ENCODE peak calls at places on chromosomes 5 and 9, in ten cellular contexts. V, D, Z, B, X, O, Y, W, Q and L are unnamed samples.

GRCh38 chr9:18721267-18722079 is 247.5 kb downstream of the ADAMTSL1 start:
- DNase-seq in V (no peak), D (no peak), Z (no peak), B (no peak), X (no peak), O (no peak), Y (no peak), W (no peak), Q (peak), L (no peak)

GRCh38 chr9:119078015-119078414 is 291.2 kb downstream of the BRINP1 start:
- DNase-seq in V (no peak), D (no peak), Z (no peak), B (no peak), X (no peak), O (no peak), Y (no peak), W (no peak), Q (no peak), L (no peak)

GRCh38 chr5:167816864-167817263 is 474.6 kb upstream of the WWC1 start:
- DNase-seq in V (no peak), D (no peak), Z (no peak), B (no peak), X (no peak), O (no peak), Y (no peak), W (no peak), Q (no peak), L (no peak)

GRCh38 chr5:113027431-113027830 is 50.8 kb downstream of the DCP2 start:
- DNase-seq in V (no peak), D (no peak), Z (no peak), B (no peak), X (no peak), O (no peak), Y (no peak), W (no peak), Q (no peak), L (no peak)

GRCh38 chr9:89351584-89351983 is 33.3 kb downstream of the SECISBP2 start:
- DNase-seq in V (no peak), D (no peak), Z (no peak), B (no peak), X (no peak), O (no peak), Y (no peak), W (no peak), Q (no peak), L (no peak)

GRCh38 chr5:76358-77169 is 15.4 kb upstream of the PLEKHG4B start:
- DNase-seq in V (no peak), D (no peak), Z (no peak), B (no peak), X (no peak), O (no peak), Y (no peak), W (no peak), Q (no peak), L (no peak)

GRCh38 chr5:58771750-58772149 is 188.9 kb downstream of the RAB3C start:
- DNase-seq in V (no peak), D (no peak), Z (no peak), B (no peak), X (no peak), O (no peak), Y (no peak), W (no peak), Q (no peak), L (no peak)

GRCh38 chr9:114666841-114667240 is 9.2 kb upstream of the TEX53 start:
- DNase-seq in V (no peak), D (no peak), Z (no peak), B (no peak), X (no peak), O (no peak), Y (no peak), W (no peak), Q (no peak), L (no peak)

GRCh38 chr9:124344291-124345050 is 70.8 kb downstream of the PSMB7 start:
- DNase-seq in V (no peak), D (no peak), Z (no peak), B (no peak), X (no peak), O (no peak), Y (no peak), W (no peak), Q (no peak), L (no peak)

GRCh38 chr5:68222310-68222709 is 6.8 kb downstream of the PIK3R1 start:
- DNase-seq in V (no peak), D (no peak), Z (no peak), B (no peak), X (no peak), O (no peak), Y (no peak), W (no peak), Q (no peak), L (no peak)

GRCh38 chr5:119309290-119309818 is 46.5 kb upstream of the TNFAIP8 start:
- DNase-seq in V (no peak), D (no peak), Z (no peak), B (no peak), X (no peak), O (no peak), Y (no peak), W (no peak), Q (no peak), L (no peak)

GRCh38 chr9:122988919-122989614 is 44.4 kb upstream of the GPR21 start:
- DNase-seq in V (peak), D (no peak), Z (no peak), B (no peak), X (no peak), O (no peak), Y (no peak), W (no peak), Q (no peak), L (no peak)

GRCh38 chr9:959105-959504 is 17.4 kb upstream of the DMRT3 start:
- DNase-seq in V (no peak), D (no peak), Z (no peak), B (no peak), X (no peak), O (no peak), Y (no peak), W (no peak), Q (no peak), L (no peak)

GRCh38 chr9:98085955-98086354 is 29.4 kb downstream of the NANS start:
- DNase-seq in V (no peak), D (no peak), Z (peak), B (no peak), X (no peak), O (no peak), Y (peak), W (no peak), Q (no peak), L (peak)

GRCh38 chr5:57303985-57304384 is 130.1 kb downstream of the GPBP1 start:
- DNase-seq in V (no peak), D (no peak), Z (no peak), B (no peak), X (no peak), O (no peak), Y (peak), W (no peak), Q (no peak), L (peak)

GRCh38 chr5:57299945-57300344 is 126.1 kb downstream of the GPBP1 start:
- DNase-seq in V (no peak), D (no peak), Z (peak), B (no peak), X (no peak), O (no peak), Y (no peak), W (no peak), Q (no peak), L (no peak)

GRCh38 chr5:57304931-57305330 is 131.1 kb downstream of the GPBP1 start:
- DNase-seq in V (no peak), D (no peak), Z (no peak), B (no peak), X (no peak), O (no peak), Y (no peak), W (no peak), Q (no peak), L (no peak)

GRCh38 chr5:57302643-57303042 is 128.8 kb downstream of the GPBP1 start:
- DNase-seq in V (peak), D (no peak), Z (no peak), B (no peak), X (no peak), O (peak), Y (no peak), W (peak), Q (peak), L (no peak)

DNA sequence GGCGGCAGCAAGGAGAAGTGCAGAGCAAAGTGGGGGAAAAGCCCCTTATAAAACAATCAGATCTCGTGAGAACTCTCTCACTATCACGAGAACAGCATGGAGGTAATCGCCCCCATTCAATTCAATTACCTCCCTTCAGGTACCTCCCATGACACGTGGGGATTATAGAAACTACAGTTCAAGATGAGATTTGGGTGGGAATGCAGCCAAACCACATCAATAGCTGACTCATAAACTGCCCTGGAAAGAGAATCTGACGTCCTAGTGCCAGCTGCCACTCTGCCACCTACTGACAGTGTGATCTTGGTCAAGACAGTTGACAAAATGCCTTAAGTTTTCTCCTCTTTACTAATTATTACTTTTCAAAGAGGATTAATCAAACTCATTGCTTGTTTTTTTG is 128.3 kb downstream of the GPBP1 start:
- DNase-seq in V (peak), D (no peak), Z (peak), B (peak), X (no peak), O (no peak), Y (no peak), W (no peak), Q (no peak), L (no peak)
- TF ChIP-seq CTCF in V (no peak), D (no peak), Z (peak), B (no peak), X (peak), O (no peak), Y (no peak), W (no peak), Q (no peak), L (no peak)

GRCh38 chr5:7850241-7850532 is 746 bp downstream of the CFAP90 start:
- DNase-seq in V (no peak), D (no peak), Z (no peak), B (peak), X (no peak), O (no peak), Y (no peak), W (no peak), Q (no peak), L (no peak)
- H3K4me3 ChIP-seq in V (peak), D (peak), Z (no peak), B (peak), X (no peak), O (peak), Y (peak), W (peak), Q (peak), L (peak)

DNA sequence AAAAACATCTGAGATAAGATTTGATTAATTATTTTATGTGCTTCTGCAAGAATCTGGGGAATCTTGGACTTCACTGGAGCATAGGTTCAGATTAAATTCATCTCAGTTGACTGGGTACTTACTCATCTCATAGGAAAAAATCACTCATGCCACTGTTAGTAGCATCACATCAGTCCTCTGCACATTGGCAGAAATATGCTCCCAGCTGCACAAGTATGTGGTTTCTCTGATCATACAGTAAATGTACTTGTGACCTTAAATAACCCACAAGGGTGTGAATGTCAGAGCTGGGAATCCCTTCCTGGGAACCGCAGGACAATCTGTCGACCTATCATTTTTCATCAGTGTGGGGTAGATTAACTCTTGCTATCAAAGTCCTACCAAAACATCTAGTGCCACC is 203.7 kb upstream of the SLC24A2 start:
- DNase-seq in V (peak), D (no peak), Z (no peak), B (no peak), X (no peak), O (peak), Y (no peak), W (no peak), Q (peak), L (no peak)
- TF ChIP-seq CTCF in V (no peak), D (no peak), Z (no peak), B (no peak), X (no peak), O (no peak), Y (no peak), W (no peak), Q (no peak), L (no peak)

DNA sequence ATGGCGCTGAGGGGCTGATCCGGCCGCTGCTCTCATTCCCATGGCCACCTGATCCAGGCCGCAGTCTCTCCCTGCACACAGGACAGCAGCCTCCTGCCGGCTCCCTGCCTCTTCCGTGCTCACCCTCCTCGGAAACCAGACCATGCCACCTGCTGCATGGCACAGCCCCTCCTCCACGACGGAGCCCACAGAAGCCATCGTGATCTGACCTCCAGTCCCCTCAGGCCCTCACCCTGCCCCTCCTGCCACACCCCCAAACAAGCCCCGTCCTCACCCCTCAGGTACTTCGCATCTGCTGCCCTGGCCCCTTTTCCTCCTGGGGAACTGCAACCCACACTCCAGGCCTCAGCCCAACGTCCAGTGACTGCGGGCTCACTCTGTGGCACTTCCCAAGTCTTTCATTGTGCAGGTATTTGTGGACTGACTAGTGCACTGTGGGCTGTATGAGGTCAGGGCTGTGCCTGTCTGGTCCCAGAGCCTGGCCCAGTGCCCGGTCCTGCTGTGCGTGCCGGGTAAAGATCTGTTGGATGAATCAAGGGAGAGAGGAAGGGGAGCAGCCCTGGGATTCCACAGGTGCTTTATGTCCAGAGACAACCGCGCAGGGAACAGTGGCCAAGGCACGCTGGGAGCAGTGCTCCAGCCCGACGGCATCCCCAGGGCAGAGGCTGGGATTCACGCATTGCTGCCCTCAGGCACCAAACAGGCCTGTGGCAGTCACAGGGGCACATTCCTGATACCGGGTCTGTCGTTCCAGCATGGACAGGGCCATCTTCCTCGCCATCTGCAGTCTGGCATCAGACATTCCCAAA is 86.1 kb downstream of the ADAMTS2 start:
- DNase-seq in V (peak), D (no peak), Z (no peak), B (no peak), X (no peak), O (no peak), Y (no peak), W (peak), Q (peak), L (peak)
- H3K4me3 ChIP-seq in V (no peak), D (no peak), Z (no peak), B (no peak), X (no peak), O (no peak), Y (no peak), W (no peak), Q (peak), L (no peak)

DNA sequence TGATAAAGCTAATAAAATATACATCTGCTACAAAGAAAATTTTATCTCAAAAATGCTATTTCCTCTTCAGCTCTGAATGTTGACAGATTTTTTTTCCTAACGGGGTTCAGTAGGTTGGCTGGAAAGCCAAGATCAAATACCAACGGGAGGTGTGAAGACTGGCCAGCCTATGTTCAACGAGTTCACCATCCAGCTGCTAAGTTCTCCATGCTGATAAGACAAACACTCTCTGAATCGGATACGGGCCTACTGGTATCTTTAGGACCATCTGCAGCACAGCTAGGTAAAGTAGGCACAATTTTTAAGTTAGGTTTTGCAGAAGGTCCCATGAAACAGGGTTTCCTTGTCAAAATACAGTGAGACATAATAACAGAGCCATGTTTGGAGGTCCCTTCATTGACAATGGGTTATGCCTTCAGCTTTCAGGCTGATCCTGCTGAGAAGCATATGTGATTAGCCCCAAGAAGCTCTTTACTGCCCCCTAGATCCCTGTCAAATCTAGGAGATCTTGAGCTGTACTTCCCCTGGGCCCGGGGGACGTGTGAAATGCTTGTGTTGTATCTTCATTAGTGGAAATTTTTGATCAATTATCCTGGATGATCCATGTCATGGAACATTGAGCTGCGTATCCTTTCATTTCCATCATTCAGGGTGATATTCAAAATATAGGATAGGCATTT is 60.6 kb downstream of the PGM5 start:
- DNase-seq in V (peak), D (no peak), Z (peak), B (no peak), X (no peak), O (no peak), Y (peak), W (no peak), Q (peak), L (no peak)
- TF ChIP-seq CTCF in V (peak), D (no peak), Z (peak), B (peak), X (peak), O (no peak), Y (peak), W (peak), Q (peak), L (no peak)